ENCODE peak calls at places on chromosomes 6 and 20, in eight cellular contexts. Y is glutamatergic neuron, R is HFF-Myc, W is adrenal gland, J is cardiac fibroblast, M is prostate gland, Z is nephron progenitor cell, X is colonic mucosa. B is an unnamed sample.

GRCh38 chr20:56995635-56996075 is 270.8 kb downstream of the BMP7 start:
- DNase-seq in Y (peak), R (no peak), W (no peak), J (no peak), M (no peak), Z (peak), X (no peak), B (peak)

GRCh38 chr20:11305406-11305805 is 612.3 kb upstream of the BTBD3 start:
- DNase-seq in Y (no peak), R (no peak), W (no peak), J (peak), M (no peak), Z (no peak), X (no peak), B (no peak)

GRCh38 chr6:99905209-99906106 is 88.6 kb downstream of the MCHR2 start:
- DNase-seq in Y (no peak), R (peak), W (no peak), J (peak), M (no peak), Z (peak), X (no peak), B (peak)

GRCh38 chr6:138956244-138956924 is 31.7 kb downstream of the REPS1 start:
- DNase-seq in Y (no peak), R (no peak), W (no peak), J (no peak), M (no peak), Z (no peak), X (no peak), B (no peak)

GRCh38 chr20:57078101-57078500 is 188.3 kb downstream of the BMP7 start:
- DNase-seq in Y (no peak), R (no peak), W (no peak), J (no peak), M (no peak), Z (no peak), X (no peak), B (no peak)

GRCh38 chr6:126002755-126003390 is 16.5 kb downstream of the TRMT11 start:
- DNase-seq in Y (no peak), R (no peak), W (no peak), J (no peak), M (no peak), Z (no peak), X (no peak), B (no peak)

GRCh38 chr6:112651239-112651638 is 304.1 kb downstream of the RFPL4B start:
- DNase-seq in Y (no peak), R (no peak), W (no peak), J (no peak), M (no peak), Z (no peak), X (no peak), B (no peak)

GRCh38 chr6:158002951-158003853 is 21.5 kb downstream of the SYNJ2 start:
- DNase-seq in Y (no peak), R (peak), W (no peak), J (peak), M (no peak), Z (no peak), X (peak), B (no peak)

GRCh38 chr6:137728386-137729349 is 138.4 kb upstream of the TNFAIP3 start:
- DNase-seq in Y (no peak), R (no peak), W (peak), J (peak), M (peak), Z (no peak), X (no peak), B (peak)

GRCh38 chr20:33518071-33518470 is 28.2 kb downstream of the CBFA2T2 start:
- DNase-seq in Y (no peak), R (peak), W (peak), J (peak), M (no peak), Z (no peak), X (no peak), B (peak)

GRCh38 chr6:170378502-170378901 is 71.9 kb downstream of the FAM120B start:
- DNase-seq in Y (no peak), R (no peak), W (no peak), J (no peak), M (no peak), Z (no peak), X (no peak), B (no peak)

GRCh38 chr20:48791666-48792071 is 36.1 kb downstream of the PREX1 start:
- DNase-seq in Y (no peak), R (no peak), W (no peak), J (peak), M (no peak), Z (no peak), X (no peak), B (peak)

GRCh38 chr20:25525857-25526256 is 59.5 kb downstream of the NINL start:
- DNase-seq in Y (no peak), R (peak), W (peak), J (peak), M (no peak), Z (no peak), X (no peak), B (peak)

GRCh38 chr6:33851959-33852358 is 48.2 kb upstream of the MLN start:
- DNase-seq in Y (peak), R (no peak), W (no peak), J (peak), M (no peak), Z (peak), X (peak), B (peak)

GRCh38 chr6:130788954-130789353 is 38.3 kb upstream of the SMLR1 start:
- DNase-seq in Y (no peak), R (no peak), W (no peak), J (no peak), M (no peak), Z (no peak), X (no peak), B (no peak)
- TF ChIP-seq CTCF in Y (no peak), R (no peak), W (no peak), J (no peak), M (no peak), Z (no peak), X (no peak), B (no peak)

GRCh38 chr6:19472168-19472567 is 365.0 kb upstream of the ID4 start:
- DNase-seq in Y (no peak), R (peak), W (no peak), J (peak), M (no peak), Z (no peak), X (no peak), B (peak)
- TF ChIP-seq CTCF in Y (no peak), R (no peak), W (no peak), J (no peak), M (no peak), Z (no peak), X (no peak), B (no peak)

GRCh38 chr20:62891111-62891510 is 29.5 kb upstream of the TCFL5 start:
- DNase-seq in Y (peak), R (no peak), W (no peak), J (no peak), M (no peak), Z (no peak), X (no peak), B (no peak)

GRCh38 chr20:62892348-62893304 is 31.0 kb upstream of the TCFL5 start:
- DNase-seq in Y (no peak), R (no peak), W (no peak), J (no peak), M (no peak), Z (no peak), X (no peak), B (no peak)

GRCh38 chr20:62895539-62895938 is 30.8 kb downstream of the DIDO1 start:
- DNase-seq in Y (no peak), R (no peak), W (no peak), J (no peak), M (no peak), Z (no peak), X (no peak), B (no peak)

GRCh38 chr20:62894261-62894660 is 32.0 kb downstream of the DIDO1 start:
- DNase-seq in Y (no peak), R (no peak), W (no peak), J (no peak), M (no peak), Z (no peak), X (no peak), B (no peak)

GRCh38 chr20:62893700-62894099 is 32.1 kb upstream of the TCFL5 start:
- DNase-seq in Y (no peak), R (no peak), W (no peak), J (no peak), M (no peak), Z (no peak), X (no peak), B (no peak)
- TF ChIP-seq CTCF in Y (no peak), R (no peak), W (no peak), J (no peak), M (no peak), Z (no peak), X (no peak), B (peak)

GRCh38 chr6:35498407-35499045 is 1.6 kb upstream of the TEAD3 start:
- DNase-seq in Y (no peak), R (no peak), W (no peak), J (no peak), M (no peak), Z (no peak), X (no peak), B (no peak)

GRCh38 chr6:35495258-35496035 is 1.4 kb downstream of the TEAD3 start:
- DNase-seq in Y (peak), R (no peak), W (no peak), J (no peak), M (no peak), Z (no peak), X (no peak), B (no peak)

GRCh38 chr6:35496036-35496850 is 636 bp downstream of the TEAD3 start:
- DNase-seq in Y (peak), R (no peak), W (no peak), J (peak), M (no peak), Z (peak), X (peak), B (no peak)

GRCh38 chr6:35497571-35498406 is 910 bp upstream of the TEAD3 start:
- DNase-seq in Y (peak), R (peak), W (peak), J (peak), M (no peak), Z (peak), X (peak), B (peak)

DNA sequence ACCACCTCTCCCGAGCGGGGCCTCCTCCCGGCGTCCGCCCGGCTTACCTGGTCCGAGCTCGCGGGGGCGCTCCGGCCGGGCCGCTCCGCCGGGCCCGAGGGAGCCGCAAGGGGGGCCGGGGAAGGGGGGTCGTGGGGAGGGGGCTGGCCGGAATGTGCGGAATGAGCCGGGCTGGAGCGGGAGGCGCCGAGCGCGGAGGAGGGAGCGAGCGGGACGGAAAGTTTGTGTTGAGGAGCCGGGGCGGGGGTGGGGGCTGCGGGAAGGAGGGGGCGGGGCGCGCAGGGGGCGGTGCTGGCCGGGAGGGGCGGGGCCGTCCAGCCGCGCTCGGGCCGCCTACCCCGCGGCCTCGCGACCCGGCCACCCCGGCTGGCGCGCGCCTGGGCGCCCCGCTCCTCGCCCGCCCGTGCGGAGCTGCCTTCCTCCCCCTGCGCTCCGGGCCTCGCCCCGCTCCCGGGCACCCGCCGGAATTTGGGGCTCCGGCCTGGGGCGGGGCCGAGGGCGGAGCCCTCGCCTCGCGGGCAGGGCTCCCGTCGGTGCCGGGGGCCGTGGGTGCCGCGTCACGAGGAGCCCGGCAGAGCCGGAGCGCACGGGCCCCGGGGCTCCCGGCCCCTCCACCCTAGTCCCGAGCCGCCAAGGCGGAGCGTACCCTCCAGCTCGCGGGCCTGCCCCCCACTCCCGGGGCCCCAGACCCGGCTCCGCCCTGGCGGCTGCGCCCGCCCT is at the start of gene TEAD3:
- DNase-seq in Y (peak), R (no peak), W (no peak), J (peak), M (peak), Z (peak), X (peak), B (peak)
- TF ChIP-seq CTCF in Y (no peak), R (no peak), W (no peak), J (no peak), M (no peak), Z (no peak), X (no peak), B (peak)

DNA sequence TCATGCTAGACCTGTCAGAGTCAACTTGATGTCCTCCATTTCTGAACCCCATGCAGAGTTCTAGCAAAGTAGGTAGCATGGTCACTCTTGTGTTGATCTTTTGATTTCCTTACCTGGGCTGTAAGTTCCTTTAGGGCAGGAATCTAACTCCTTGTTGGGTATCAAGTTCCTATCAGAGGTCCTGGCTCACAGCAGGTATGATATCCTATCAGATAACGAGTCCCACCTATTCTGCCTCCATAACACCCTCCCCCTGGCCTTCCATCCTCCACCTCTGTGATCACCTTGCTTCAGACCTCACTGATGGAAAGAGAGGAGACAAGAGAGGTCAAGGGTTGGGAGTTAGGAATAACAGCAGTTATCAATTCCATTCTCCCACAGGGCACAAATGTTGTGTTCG is 76.1 kb downstream of the CDC40 start:
- DNase-seq in Y (no peak), R (no peak), W (no peak), J (no peak), M (no peak), Z (no peak), X (no peak), B (no peak)
- TF ChIP-seq CTCF in Y (no peak), R (no peak), W (no peak), J (no peak), M (no peak), Z (no peak), X (no peak), B (no peak)

GRCh38 chr6:159512571-159512970 is 180.5 kb downstream of the SOD2 start:
- DNase-seq in Y (no peak), R (no peak), W (no peak), J (no peak), M (no peak), Z (no peak), X (no peak), B (no peak)
- TF ChIP-seq CTCF in Y (no peak), R (no peak), W (no peak), J (no peak), M (no peak), Z (no peak), X (no peak), B (no peak)

GRCh38 chr6:118894425-118895240 is 681 bp downstream of the ASF1A start:
- DNase-seq in Y (peak), R (no peak), W (peak), J (peak), M (peak), Z (peak), X (peak), B (peak)
- TF ChIP-seq CTCF in Y (no peak), R (no peak), W (no peak), J (no peak), M (no peak), Z (no peak), X (no peak), B (no peak)

GRCh38 chr6:14499804-14500203 is 382.2 kb downstream of the CD83 start:
- DNase-seq in Y (no peak), R (peak), W (no peak), J (peak), M (no peak), Z (peak), X (no peak), B (no peak)
- TF ChIP-seq CTCF in Y (no peak), R (no peak), W (no peak), J (no peak), M (no peak), Z (no peak), X (no peak), B (no peak)

GRCh38 chr6:17058550-17058949 is 43.3 kb upstream of the STMND1 start:
- DNase-seq in Y (no peak), R (no peak), W (no peak), J (no peak), M (no peak), Z (no peak), X (no peak), B (no peak)

GRCh38 chr6:17057322-17057721 is 44.5 kb upstream of the STMND1 start:
- DNase-seq in Y (no peak), R (no peak), W (no peak), J (peak), M (no peak), Z (no peak), X (no peak), B (peak)

GRCh38 chr6:17059022-17059421 is 42.8 kb upstream of the STMND1 start:
- DNase-seq in Y (no peak), R (no peak), W (no peak), J (no peak), M (no peak), Z (no peak), X (no peak), B (no peak)

GRCh38 chr6:17059820-17060219 is 42.0 kb upstream of the STMND1 start:
- DNase-seq in Y (no peak), R (no peak), W (no peak), J (no peak), M (peak), Z (no peak), X (no peak), B (peak)

GRCh38 chr6:17054647-17055046 is 47.2 kb upstream of the STMND1 start:
- DNase-seq in Y (no peak), R (no peak), W (no peak), J (no peak), M (no peak), Z (no peak), X (no peak), B (peak)
- TF ChIP-seq CTCF in Y (no peak), R (no peak), W (no peak), J (no peak), M (no peak), Z (no peak), X (no peak), B (no peak)